ENCODE peak calls at places on chromosome 2, in eight cellular contexts. L, Y, S, M, V, Z, Q and K are unnamed samples. For H3K4me1, the result is how much of the 10 kb centered on the place peaks cover.

GRCh38 chr2:67616749-67617148 is 219.6 kb downstream of the ETAA1 start:
- DNase-seq in L (no peak), Y (no peak), S (no peak), M (peak), V (no peak), Z (no peak), Q (no peak), K (no peak)

GRCh38 chr2:39730276-39730675 is 48.8 kb downstream of the THUMPD2 start:
- DNase-seq in L (no peak), Y (no peak), S (no peak), M (no peak), V (no peak), Z (no peak), Q (no peak), K (no peak)

GRCh38 chr2:6254446-6254845 is 562.3 kb downstream of the SOX11 start:
- DNase-seq in L (no peak), Y (no peak), S (no peak), M (no peak), V (no peak), Z (no peak), Q (no peak), K (no peak)

GRCh38 chr2:158467248-158467647 is 10.5 kb downstream of the PKP4 start:
- DNase-seq in L (no peak), Y (no peak), S (no peak), M (no peak), V (no peak), Z (no peak), Q (no peak), K (no peak)

GRCh38 chr2:191831410-191831994 is 15.4 kb downstream of the CAVIN2 start:
- DNase-seq in L (no peak), Y (no peak), S (no peak), M (no peak), V (no peak), Z (no peak), Q (no peak), K (no peak)

GRCh38 chr2:20620271-20620681 is 30.6 kb downstream of the HS1BP3 start:
- DNase-seq in L (no peak), Y (peak), S (peak), M (no peak), V (peak), Z (no peak), Q (no peak), K (no peak)

GRCh38 chr2:96679843-96680242 is 37.3 kb downstream of the FER1L5 start:
- DNase-seq in L (no peak), Y (no peak), S (no peak), M (no peak), V (no peak), Z (no peak), Q (no peak), K (peak)

GRCh38 chr2:229431331-229431954 is 160.4 kb upstream of the PID1 start:
- DNase-seq in L (no peak), Y (no peak), S (no peak), M (peak), V (no peak), Z (peak), Q (peak), K (no peak)

GRCh38 chr2:67564626-67565025 is 167.5 kb downstream of the ETAA1 start:
- DNase-seq in L (no peak), Y (no peak), S (no peak), M (no peak), V (no peak), Z (no peak), Q (no peak), K (no peak)

GRCh38 chr2:238649123-238649522 is 198.8 kb upstream of the TWIST2 start:
- DNase-seq in L (no peak), Y (no peak), S (no peak), M (no peak), V (no peak), Z (no peak), Q (peak), K (no peak)

GRCh38 chr2:174035981-174036742 is 71.0 kb upstream of the SP3 start:
- DNase-seq in L (no peak), Y (peak), S (no peak), M (peak), V (no peak), Z (peak), Q (peak), K (peak)
- TF ChIP-seq CTCF in L (no peak), Y (peak), S (no peak), M (no peak), V (peak), Z (peak), Q (peak), K (no peak)

DNA sequence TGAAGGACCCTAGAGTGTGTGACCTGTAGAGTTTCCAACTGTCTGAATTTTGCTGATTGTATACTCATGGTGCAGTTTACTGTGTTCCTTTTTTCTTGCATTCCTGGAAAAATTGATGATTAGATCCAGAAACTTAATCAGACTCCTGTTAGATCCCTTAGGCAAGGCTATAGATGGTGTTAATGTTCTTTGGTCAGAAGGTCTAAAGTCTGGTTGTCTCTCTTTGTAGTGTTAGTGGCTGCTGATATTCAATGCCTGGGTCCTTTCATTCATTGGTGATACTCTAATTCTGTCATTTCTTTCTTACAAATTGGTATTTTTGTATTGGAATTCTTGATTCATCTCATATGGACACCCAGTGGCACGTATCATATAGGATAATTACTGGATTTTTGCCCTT is 6.3 kb downstream of the CCNT2 start:
- DNase-seq in L (no peak), Y (no peak), S (no peak), M (no peak), V (no peak), Z (no peak), Q (no peak), K (no peak)
- H3K4me1 ChIP-seq in L (half or more), Y (under half), S (half or more), M (under half), V (half or more), Z (under half), Q (under half), K (half or more)

GRCh38 chr2:27446057-27446456 is 3.9 kb downstream of the KRTCAP3 start:
- DNase-seq in L (no peak), Y (peak), S (no peak), M (no peak), V (peak), Z (peak), Q (peak), K (peak)
- H3K4me3 ChIP-seq in L (no peak), Y (no peak), S (no peak), M (no peak), V (no peak), Z (no peak), Q (no peak), K (no peak)

GRCh38 chr2:48600917-48601316 is 16.7 kb upstream of the GTF2A1L start:
- DNase-seq in L (no peak), Y (no peak), S (no peak), M (peak), V (no peak), Z (no peak), Q (peak), K (no peak)

GRCh38 chr2:48600204-48600813 is 17.3 kb upstream of the GTF2A1L start:
- DNase-seq in L (no peak), Y (no peak), S (no peak), M (peak), V (no peak), Z (peak), Q (peak), K (no peak)

GRCh38 chr2:48605482-48606175 is 12.0 kb upstream of the GTF2A1L start:
- DNase-seq in L (no peak), Y (no peak), S (no peak), M (no peak), V (no peak), Z (no peak), Q (no peak), K (no peak)

DNA sequence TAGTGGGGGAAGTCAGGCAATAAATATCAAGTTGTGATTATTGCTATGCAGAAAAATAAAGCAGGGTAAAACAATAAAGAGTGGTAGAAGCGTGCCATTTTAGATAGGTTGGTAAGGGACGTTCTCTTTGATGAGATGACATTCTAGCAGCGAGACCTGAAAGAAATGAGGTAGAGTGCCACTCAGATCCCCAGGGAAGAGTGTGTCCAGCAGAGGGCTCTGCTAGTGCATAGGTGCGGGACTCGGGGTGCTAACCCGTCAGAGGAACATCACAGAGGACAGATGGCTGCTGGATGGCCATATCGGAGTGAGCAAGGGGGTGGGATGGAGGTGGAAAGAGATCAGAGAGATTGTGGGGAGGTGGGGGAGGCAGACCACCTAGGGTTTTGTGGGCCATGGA is 16.3 kb upstream of the GTF2A1L start:
- DNase-seq in L (no peak), Y (no peak), S (no peak), M (peak), V (no peak), Z (peak), Q (peak), K (peak)
- TF ChIP-seq CTCF in L (peak), Y (no peak), S (peak), M (peak), V (peak), Z (peak), Q (peak), K (no peak)

GRCh38 chr2:233384811-233385488 is 30.7 kb downstream of the DGKD start:
- DNase-seq in L (no peak), Y (no peak), S (no peak), M (no peak), V (no peak), Z (peak), Q (peak), K (no peak)
- H3K4me1 ChIP-seq in L (under half), Y (under half), S (under half), M (under half), V (under half), Z (under half), Q (half or more), K (under half)

DNA sequence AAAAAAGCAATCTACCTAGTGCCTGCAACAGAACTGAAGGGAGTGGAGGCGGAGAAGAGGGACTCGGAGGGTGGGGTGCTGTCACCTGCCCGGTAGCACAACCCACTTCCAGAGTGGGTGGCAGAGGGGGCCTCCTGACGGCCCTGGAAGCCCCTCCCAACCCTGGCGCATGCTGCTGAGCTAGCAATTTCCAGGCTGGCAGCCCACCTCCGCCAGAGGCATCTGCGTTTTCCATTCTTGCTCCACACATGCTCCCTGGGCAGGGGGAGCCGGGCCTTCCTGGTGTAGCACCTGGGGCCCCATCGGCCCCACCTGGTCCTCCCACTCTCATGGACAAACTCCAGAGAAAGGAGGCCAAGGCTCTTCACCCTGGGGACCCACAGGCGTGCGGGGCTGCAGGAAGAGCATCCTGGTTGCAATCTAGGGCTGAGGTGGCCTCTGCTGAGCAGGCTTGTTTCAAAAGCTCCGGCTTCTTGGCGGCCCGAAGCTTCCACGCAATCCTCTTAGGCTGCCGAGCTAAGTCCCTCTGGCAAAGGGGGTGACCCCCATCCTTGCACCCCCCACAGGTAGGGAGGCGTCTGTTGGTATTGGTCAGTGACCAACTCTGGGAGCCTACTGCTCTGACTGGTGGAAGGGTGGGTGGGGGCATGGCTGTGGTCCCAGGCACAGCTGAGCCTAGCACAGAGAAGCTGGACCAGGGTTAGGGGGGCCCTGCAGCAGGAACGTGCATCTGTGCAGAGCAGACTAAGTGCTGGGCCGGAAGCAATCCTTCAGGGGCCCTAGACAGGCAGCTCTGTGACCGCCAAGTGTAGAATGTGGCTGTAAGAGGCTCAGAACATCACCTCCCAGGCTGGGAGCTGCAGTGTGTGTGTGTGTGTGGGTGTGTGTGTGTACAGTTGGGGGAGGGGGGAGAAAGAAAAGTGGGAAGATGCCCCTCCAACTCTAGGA is 2.6 kb downstream of the HS6ST1 start:
- DNase-seq in L (no peak), Y (peak), S (peak), M (peak), V (peak), Z (no peak), Q (no peak), K (no peak)
- H3K4me3 ChIP-seq in L (peak), Y (peak), S (peak), M (peak), V (peak), Z (peak), Q (peak), K (no peak)

GRCh38 chr2:3001595-3002184 is 375.9 kb downstream of the EIPR1 start:
- DNase-seq in L (no peak), Y (no peak), S (no peak), M (no peak), V (no peak), Z (no peak), Q (no peak), K (peak)
- TF ChIP-seq CTCF in L (no peak), Y (no peak), S (peak), M (no peak), V (peak), Z (no peak), Q (peak), K (no peak)

GRCh38 chr2:236051803-236052202 is 116.4 kb downstream of the GBX2 start:
- DNase-seq in L (peak), Y (no peak), S (no peak), M (no peak), V (no peak), Z (no peak), Q (no peak), K (no peak)

GRCh38 chr2:236054661-236055060 is 113.5 kb downstream of the GBX2 start:
- DNase-seq in L (no peak), Y (no peak), S (no peak), M (no peak), V (no peak), Z (no peak), Q (no peak), K (no peak)

GRCh38 chr2:236054125-236054524 is 114.1 kb downstream of the GBX2 start:
- DNase-seq in L (peak), Y (no peak), S (no peak), M (peak), V (no peak), Z (peak), Q (no peak), K (no peak)

GRCh38 chr2:236052206-236052605 is 116.0 kb downstream of the GBX2 start:
- DNase-seq in L (no peak), Y (no peak), S (no peak), M (no peak), V (no peak), Z (no peak), Q (no peak), K (no peak)

DNA sequence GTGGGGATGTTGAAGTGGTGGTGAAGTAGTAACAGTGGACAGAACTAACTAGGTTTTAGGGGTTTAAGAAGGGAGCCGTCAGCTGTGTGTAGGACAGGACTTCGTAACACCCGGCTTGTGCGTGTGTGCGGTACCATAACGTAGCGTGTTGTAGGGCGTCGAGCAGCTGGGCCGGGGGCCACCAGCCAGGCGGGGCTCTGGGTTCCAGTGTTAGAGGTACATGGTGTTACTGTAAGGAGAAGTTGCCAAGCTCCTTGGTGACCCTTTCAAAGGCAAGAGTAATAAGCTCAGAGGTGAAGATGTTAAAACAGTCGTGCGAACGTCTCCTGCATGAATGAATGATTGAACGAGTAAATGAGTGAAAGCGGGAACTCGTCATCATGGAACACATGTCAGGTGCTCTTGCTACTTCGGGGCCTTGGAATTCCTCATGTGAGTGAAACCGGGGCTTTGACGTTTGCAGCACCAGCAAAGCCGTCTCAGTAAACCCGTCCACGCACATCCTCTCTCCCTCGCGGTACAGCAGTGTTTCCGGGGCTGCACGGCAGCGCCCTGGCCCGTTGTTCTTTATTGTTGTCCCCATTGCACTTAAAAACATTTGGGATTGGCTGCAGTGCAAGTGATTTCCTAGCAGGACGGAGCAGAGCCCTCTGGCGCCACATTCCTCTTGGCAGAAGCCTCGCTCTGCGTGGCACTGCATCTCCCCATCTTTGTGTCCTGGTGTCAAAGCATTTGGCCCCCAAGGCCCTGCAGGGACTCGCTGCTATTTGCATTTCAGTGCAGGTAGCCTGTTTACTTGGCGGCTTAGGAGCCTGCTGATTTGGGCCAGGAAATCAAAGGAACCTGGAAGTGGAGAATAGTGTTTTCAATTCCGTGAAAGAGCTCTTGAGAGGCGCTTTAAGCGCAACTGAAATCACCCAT is 115.0 kb downstream of the GBX2 start:
- DNase-seq in L (no peak), Y (no peak), S (no peak), M (no peak), V (no peak), Z (no peak), Q (no peak), K (no peak)
- H3K4me1 ChIP-seq in L (under half), Y (under half), S (under half), M (under half), V (under half), Z (under half), Q (under half), K (under half)

DNA sequence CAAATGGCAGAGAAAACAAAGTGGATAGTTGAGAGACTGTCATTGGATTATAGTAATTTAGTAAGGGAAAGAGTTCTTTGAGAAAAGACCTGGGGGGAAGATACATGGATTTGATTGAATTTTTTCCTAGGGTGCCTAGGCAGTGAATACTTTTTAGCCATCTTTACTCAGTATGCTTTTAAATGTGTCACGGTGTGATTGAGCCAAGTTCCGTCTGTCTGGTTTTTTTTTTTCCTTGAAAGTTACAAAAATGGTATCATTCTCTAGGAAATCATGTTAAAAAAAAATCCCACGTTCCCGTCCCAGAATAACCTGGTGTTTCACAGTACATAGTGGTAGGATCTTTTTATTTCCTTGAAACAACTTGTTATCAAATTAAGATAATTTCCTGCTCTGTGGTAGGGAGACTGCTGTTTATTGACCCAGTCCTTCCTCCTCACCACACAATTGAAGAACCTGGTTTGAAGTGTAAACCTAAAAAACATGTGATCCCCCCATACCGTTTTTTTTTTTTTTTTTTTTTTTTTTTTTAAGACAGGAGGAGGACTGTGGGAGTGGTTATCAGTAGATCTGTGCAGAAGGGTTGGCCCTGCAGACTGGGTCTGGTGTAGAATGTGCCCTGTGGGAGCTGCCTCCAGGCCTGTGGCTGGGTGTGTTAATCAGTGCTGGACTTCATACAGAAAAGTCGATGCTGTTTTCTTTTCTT is 55.1 kb downstream of the DGKD start:
- DNase-seq in L (no peak), Y (peak), S (no peak), M (no peak), V (no peak), Z (no peak), Q (no peak), K (peak)
- H3K4me3 ChIP-seq in L (no peak), Y (no peak), S (no peak), M (no peak), V (no peak), Z (no peak), Q (no peak), K (no peak)